ENCODE peak calls at places on chromosomes 6 and 20, in ten cellular contexts. M is NCI-H1436; R is A172; V is hepatocyte; H is stimulated activated CD8-positive, alpha-beta memory T cell treated with anti-CD3 and anti-CD28 coated beads, Interleukin-7, amount 100 ng/mL, for 4 hours; T is heart right ventricle; Q is GM12865; P is hypothalamus; B is NCI-H460; Z is M059J. K is an unnamed sample.
A peak's percentile ranks its signal among the peaks of the same experiment; 100 is the strongest.

GRCh38 chr6:40894962-40895799 is 143.8 kb downstream of the UNC5CL start:
- DNase-seq in M (no peak), R (peak; percentile 74), V (peak; percentile 82), H (no peak), T (peak; percentile 67), Q (no peak), P (peak; percentile 10), B (peak; percentile 57), Z (peak; percentile 95), K (peak; percentile 81)

GRCh38 chr20:23920936-23921335 is 41.4 kb upstream of the CST5 start:
- DNase-seq in M (no peak), R (no peak), V (peak; percentile 2), H (no peak), T (no peak), Q (no peak), P (no peak), B (no peak), Z (peak; percentile 62), K (no peak)

GRCh38 chr6:112743343-112743742 is 396.2 kb downstream of the RFPL4B start:
- DNase-seq in M (no peak), R (no peak), V (no peak), H (no peak), T (no peak), Q (no peak), P (no peak), B (no peak), Z (peak; percentile 11), K (no peak)

GRCh38 chr6:7505196-7505699 is 36.2 kb upstream of the DSP start:
- DNase-seq in M (no peak), R (peak; percentile 96), V (peak; percentile 88), H (no peak), T (peak; percentile 16), Q (no peak), P (no peak), B (no peak), Z (peak; percentile 98), K (peak; percentile 100)

GRCh38 chr20:33209789-33210188 is 7.4 kb upstream of the BPIFA3 start:
- DNase-seq in M (no peak), R (peak; percentile 85), V (peak; percentile 94), H (no peak), T (peak; percentile 72), Q (peak; percentile 63), P (peak; percentile 22), B (peak; percentile 71), Z (peak; percentile 68), K (peak; percentile 56)

GRCh38 chr6:167532410-167533294 is 207.8 kb downstream of the TTLL2 start:
- DNase-seq in M (peak; percentile 5), R (no peak), V (no peak), H (no peak), T (no peak), Q (no peak), P (no peak), B (no peak), Z (no peak), K (no peak)

GRCh38 chr6:84284428-84285033 is 57.1 kb upstream of the CEP162 start:
- DNase-seq in M (no peak), R (peak; percentile 2), V (peak; percentile 29), H (no peak), T (no peak), Q (peak; percentile 24), P (no peak), B (no peak), Z (peak; percentile 2), K (peak; percentile 6)

GRCh38 chr6:103273048-103273447 is 1586.7 kb downstream of the HACE1 start:
- DNase-seq in M (no peak), R (peak; percentile 18), V (peak; percentile 52), H (no peak), T (no peak), Q (no peak), P (no peak), B (peak; percentile 25), Z (no peak), K (peak; percentile 3)

GRCh38 chr20:8398289-8399051 is 266.4 kb downstream of the PLCB1 start:
- DNase-seq in M (no peak), R (no peak), V (no peak), H (no peak), T (no peak), Q (no peak), P (no peak), B (no peak), Z (no peak), K (no peak)

GRCh38 chr6:26251354-26252081 is 113.5 kb upstream of the BTN3A2 start:
- DNase-seq in M (peak; percentile 78), R (peak; percentile 77), V (peak; percentile 87), H (no peak), T (peak; percentile 21), Q (peak; percentile 97), P (no peak), B (peak; percentile 89), Z (peak; percentile 98), K (peak; percentile 69)

K was measured in kidney tubule cell.